ENCODE peak calls at places on chromosome 1, in four cellular contexts. C is ovary, J is endodermal cell, G is cardiac muscle cell. Q is an unnamed sample. For H3K27me3 and H3K9me3, the result is how much of the 10 kb centered on the place peaks cover.

GRCh38 chr1:7491089-7491817 is 279.8 kb upstream of the VAMP3 start:
- DNase-seq in J (no peak), G (peak), C (no peak), Q (no peak)

GRCh38 chr1:240027059-240027462 is 64.6 kb upstream of the FMN2 start:
- DNase-seq in G (peak), C (peak), J (peak), Q (peak)

GRCh38 chr1:177914603-177915002 is 55.3 kb downstream of the SEC16B start:
- DNase-seq in G (no peak), C (no peak), J (no peak), Q (no peak)

GRCh38 chr1:243851129-243851756 is 1.2 kb upstream of the AKT3 start:
- DNase-seq in C (no peak), G (no peak), J (no peak), Q (no peak)

GRCh38 chr1:160813215-160813614 is 17.2 kb downstream of the LY9 start:
- DNase-seq in G (peak), J (no peak), C (no peak), Q (no peak)

GRCh38 chr1:183000563-183000962 is 22.7 kb upstream of the LAMC1 start:
- DNase-seq in G (peak), J (no peak), C (no peak), Q (no peak)

GRCh38 chr1:207867136-207868081 is 43.5 kb downstream of the CD34 start:
- DNase-seq in J (peak), G (no peak), C (peak), Q (no peak)

GRCh38 chr1:151993734-151994496 is at the start of gene S100A10:
- DNase-seq in J (peak), G (peak), C (peak), Q (peak)

GRCh38 chr1:45409243-45409642 is 69.0 kb upstream of the MUTYH start:
- DNase-seq in G (peak), J (no peak), C (no peak), Q (no peak)

GRCh38 chr1:161864577-161864976 is 98.5 kb downstream of the ATF6 start:
- DNase-seq in J (no peak), C (no peak), G (peak), Q (peak)

GRCh38 chr1:1212780-1213152 is 1.2 kb downstream of the TNFRSF4 start:
- DNase-seq in C (peak), G (peak), J (no peak), Q (peak)

GRCh38 chr1:109484519-109484975 is 842 bp downstream of the ATXN7L2 start:
- DNase-seq in G (no peak), J (no peak), C (no peak), Q (no peak)

GRCh38 chr1:27306892-27307850 is 14.8 kb upstream of the TMEM222 start:
- DNase-seq in G (no peak), C (no peak), J (peak), Q (peak)

GRCh38 chr1:236904874-236905741 is 99.1 kb downstream of the MT1HL1 start:
- DNase-seq in G (peak), C (no peak), J (no peak), Q (no peak)

GRCh38 chr1:46171872-46172271 is 3.0 kb upstream of the TSPAN1 start:
- DNase-seq in C (no peak), G (no peak), J (peak), Q (no peak)

GRCh38 chr1:201376464-201377374 is 761 bp downstream of the TNNT2 start:
- DNase-seq in J (peak), C (no peak), G (peak), Q (peak)

GRCh38 chr1:16114527-16115467 is 41.1 kb downstream of the EPHA2 start:
- DNase-seq in G (peak), C (peak), J (peak), Q (no peak)
- H3K27me3 ChIP-seq in G (under half), C (under half), J (under half), Q (under half)

GRCh38 chr1:9687120-9687875 is 35.8 kb downstream of the PIK3CD start:
- DNase-seq in J (peak), C (peak), G (peak), Q (peak)
- H3K4me3 ChIP-seq in J (peak), C (peak), G (peak), Q (peak)

GRCh38 chr1:222375656-222376055 is 172.2 kb downstream of the HHIPL2 start:
- DNase-seq in C (no peak), J (no peak), G (no peak), Q (no peak)
- H3K9me3 ChIP-seq in C (under half), J (under half), G (under half), Q (under half)

DNA sequence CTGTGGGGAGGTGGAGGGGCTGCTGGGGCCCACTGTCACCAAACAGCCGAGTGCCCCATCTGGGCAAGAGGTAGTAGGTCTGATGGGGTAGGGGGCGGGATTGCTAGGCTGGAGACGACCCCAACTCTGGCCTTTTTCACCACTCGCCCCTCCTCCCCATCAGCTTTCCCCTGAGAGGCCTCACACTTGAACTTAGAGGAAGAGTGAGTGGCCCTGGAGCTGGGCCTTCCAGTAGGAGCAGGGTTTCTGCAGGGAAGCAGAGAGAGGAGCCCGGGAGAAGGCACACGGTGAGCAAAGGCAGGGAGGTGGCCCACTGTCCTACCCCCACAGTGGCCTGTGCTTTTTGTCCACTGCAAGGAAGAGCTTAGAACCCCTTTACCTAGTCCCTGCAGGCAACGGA is 111.9 kb upstream of the WNT4 start:
- DNase-seq in G (no peak), J (no peak), C (no peak), Q (no peak)
- H3K27me3 ChIP-seq in G (under half), J (under half), C (under half), Q (under half)

GRCh38 chr1:234135501-234135900 is 231.0 kb downstream of the SLC35F3 start:
- DNase-seq in J (no peak), G (no peak), C (no peak), Q (no peak)
- H3K4me3 ChIP-seq in J (no peak), G (no peak), C (no peak), Q (no peak)

GRCh38 chr1:5403935-5404334 is 588.3 kb downstream of the NPHP4 start:
- DNase-seq in G (no peak), C (no peak), J (no peak), Q (no peak)

GRCh38 chr1:5405263-5405662 is 587.0 kb downstream of the NPHP4 start:
- DNase-seq in G (no peak), C (no peak), J (no peak), Q (no peak)

GRCh38 chr1:5399771-5400170 is 592.5 kb downstream of the NPHP4 start:
- DNase-seq in J (no peak), C (no peak), G (no peak), Q (no peak)

GRCh38 chr1:5404412-5405203 is 587.6 kb downstream of the NPHP4 start:
- DNase-seq in C (no peak), G (no peak), J (peak), Q (no peak)

GRCh38 chr1:5402618-5403017 is 589.6 kb downstream of the NPHP4 start:
- DNase-seq in J (no peak), C (no peak), G (no peak), Q (no peak)
- H3K9me3 ChIP-seq in J (under half), C (under half), G (under half), Q (under half)

DNA sequence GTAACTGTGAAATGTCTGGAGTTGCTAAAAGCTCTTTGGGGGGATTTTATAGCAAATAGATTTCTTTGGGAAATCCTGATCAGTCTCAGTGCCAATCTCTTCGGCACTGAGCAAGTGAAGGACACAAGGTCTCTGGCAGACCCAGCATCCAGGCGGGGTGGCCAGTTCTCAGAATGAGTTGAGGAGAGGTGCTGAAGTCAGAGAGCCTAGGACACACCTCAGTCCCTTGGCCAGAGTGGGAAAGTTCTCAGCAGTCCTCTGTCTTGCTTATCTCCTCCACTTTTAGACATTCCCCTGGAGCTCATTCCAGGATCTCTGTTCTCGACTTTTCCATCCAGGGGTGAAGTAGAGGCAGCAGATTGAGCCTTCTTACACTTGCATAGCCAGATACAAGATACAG is 6.7 kb downstream of the HLX start:
- DNase-seq in J (no peak), G (no peak), C (no peak), Q (no peak)
- H3K27me3 ChIP-seq in J (half or more), G (half or more), C (under half), Q (under half)

DNA sequence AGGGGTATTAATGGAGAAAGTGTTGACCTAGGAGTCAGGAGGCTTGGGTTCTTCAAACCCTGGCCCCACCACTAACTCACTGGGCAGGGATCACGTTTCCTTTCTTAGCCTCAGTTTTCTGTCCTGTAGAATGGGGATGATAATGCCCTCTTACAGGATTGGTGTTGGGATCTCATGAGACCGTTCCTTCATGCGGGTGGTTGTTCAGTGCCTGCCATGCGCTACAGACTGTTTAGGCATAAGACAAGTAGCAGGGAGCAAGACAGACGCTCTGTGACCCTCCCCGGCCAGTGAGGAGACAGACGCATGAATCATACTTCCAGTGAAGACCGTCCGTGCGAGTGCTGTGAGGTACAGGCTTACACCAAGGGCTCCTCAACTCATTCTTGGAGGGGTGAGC is 81.7 kb downstream of the MAN1C1 start:
- DNase-seq in G (no peak), C (no peak), J (peak), Q (no peak)
- H3K4me3 ChIP-seq in G (no peak), C (no peak), J (no peak), Q (no peak)

DNA sequence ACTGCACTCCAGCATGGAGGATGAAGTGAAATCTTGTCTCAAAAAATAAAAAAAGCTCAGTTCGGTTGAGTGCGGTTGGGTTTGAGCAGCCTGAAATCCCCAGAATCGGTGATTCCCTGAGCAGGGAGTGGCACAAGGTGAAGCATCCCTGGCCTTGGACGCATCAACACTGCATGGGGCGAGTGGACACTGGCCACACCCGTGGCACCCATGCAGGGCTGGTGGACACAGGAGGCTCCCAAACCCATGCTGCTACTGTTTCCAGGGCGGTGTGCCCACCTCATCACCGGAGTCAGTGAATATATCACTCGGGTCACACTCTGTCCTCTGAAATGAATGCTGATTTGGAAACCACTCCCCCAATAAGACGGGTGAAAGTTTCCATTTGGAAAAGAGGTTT is 53.4 kb upstream of the ACTRT2 start:
- DNase-seq in C (peak), G (no peak), J (no peak), Q (no peak)
- H3K9me3 ChIP-seq in C (under half), G (under half), J (under half), Q (under half)